ENCODE peak calls at places on chromosomes 3 and 15, in six cellular contexts. One of them, this sample, is unnamed.

GRCh38 chr15:83115410-83115809 is 8.0 kb downstream of the TM6SF1 start:
- DNase-seq in GM10248: no peak
- DNase-seq in A549: no peak
- DNase-seq in NCI-H1092: no peak
- DNase-seq in transverse colon: no peak
- DNase-seq in right cardiac atrium: no peak
- DNase-seq in this sample: no peak

GRCh38 chr3:197750863-197751737 is 1.4 kb downstream of the FYTTD1 start:
- DNase-seq in right cardiac atrium: peak; percentile 75
- DNase-seq in transverse colon: peak; percentile 57
- DNase-seq in GM10248: no peak
- DNase-seq in A549: peak; percentile 31
- DNase-seq in NCI-H1092: no peak
- DNase-seq in this sample: no peak

GRCh38 chr3:157920804-157921203 is 185.4 kb downstream of the SHOX2 start:
- DNase-seq in transverse colon: no peak
- DNase-seq in GM10248: no peak
- DNase-seq in NCI-H1092: peak; percentile 68
- DNase-seq in right cardiac atrium: no peak
- DNase-seq in A549: no peak
- DNase-seq in this sample: no peak

GRCh38 chr3:88863196-88863595 is 244.2 kb upstream of the EPHA3 start:
- DNase-seq in NCI-H1092: no peak
- DNase-seq in right cardiac atrium: no peak
- DNase-seq in GM10248: no peak
- DNase-seq in transverse colon: no peak
- DNase-seq in A549: no peak
- DNase-seq in this sample: no peak

GRCh38 chr3:38001456-38002081 is 11.0 kb downstream of the VILL start:
- DNase-seq in GM10248: no peak
- DNase-seq in A549: no peak
- DNase-seq in NCI-H1092: no peak
- DNase-seq in right cardiac atrium: peak; percentile 18
- DNase-seq in transverse colon: peak; percentile 11
- DNase-seq in this sample: no peak

GRCh38 chr3:131077904-131078303 is 51.2 kb downstream of the NEK11 start:
- DNase-seq in right cardiac atrium: no peak
- DNase-seq in A549: no peak
- DNase-seq in GM10248: no peak
- DNase-seq in transverse colon: no peak
- DNase-seq in NCI-H1092: no peak
- DNase-seq in this sample: no peak

GRCh38 chr3:17045705-17046104 is 160.9 kb downstream of the PLCL2 start:
- DNase-seq in right cardiac atrium: no peak
- DNase-seq in GM10248: no peak
- DNase-seq in transverse colon: no peak
- DNase-seq in A549: no peak
- DNase-seq in NCI-H1092: no peak
- DNase-seq in this sample: no peak

GRCh38 chr3:135197856-135198255 is 402.8 kb downstream of the EPHB1 start:
- DNase-seq in transverse colon: no peak
- DNase-seq in A549: no peak
- DNase-seq in GM10248: no peak
- DNase-seq in NCI-H1092: no peak
- DNase-seq in right cardiac atrium: no peak
- DNase-seq in this sample: no peak

GRCh38 chr3:140273542-140274195 is 338.7 kb downstream of the CLSTN2 start:
- DNase-seq in right cardiac atrium: no peak
- DNase-seq in NCI-H1092: no peak
- DNase-seq in GM10248: no peak
- DNase-seq in A549: no peak
- DNase-seq in transverse colon: no peak
- DNase-seq in this sample: no peak

GRCh38 chr15:85563328-85563727 is 182.9 kb downstream of the AKAP13 start:
- DNase-seq in NCI-H1092: no peak
- DNase-seq in transverse colon: no peak
- DNase-seq in A549: peak; percentile 65
- DNase-seq in right cardiac atrium: no peak
- DNase-seq in GM10248: no peak
- DNase-seq in this sample: peak; percentile 63

GRCh38 chr3:46878796-46879436 is 1.4 kb downstream of the PTH1R start:
- DNase-seq in NCI-H1092: no peak
- DNase-seq in GM10248: no peak
- DNase-seq in A549: peak; percentile 31
- DNase-seq in transverse colon: no peak
- DNase-seq in right cardiac atrium: peak; percentile 16
- DNase-seq in this sample: no peak

GRCh38 chr3:42036483-42036823 is 54.7 kb upstream of the TRAK1 start:
- DNase-seq in transverse colon: no peak
- DNase-seq in right cardiac atrium: no peak
- DNase-seq in A549: peak; percentile 62
- DNase-seq in NCI-H1092: no peak
- DNase-seq in GM10248: no peak
- DNase-seq in this sample: peak; percentile 99

GRCh38 chr3:73575519-73575918 is 49.2 kb downstream of the PDZRN3 start:
- DNase-seq in right cardiac atrium: no peak
- DNase-seq in NCI-H1092: no peak
- DNase-seq in transverse colon: no peak
- DNase-seq in A549: no peak
- DNase-seq in GM10248: no peak
- DNase-seq in this sample: no peak

GRCh38 chr15:98778263-98778959 is 130.1 kb downstream of the IGF1R start:
- DNase-seq in GM10248: no peak
- DNase-seq in transverse colon: no peak
- DNase-seq in A549: no peak
- DNase-seq in right cardiac atrium: no peak
- DNase-seq in NCI-H1092: no peak
- DNase-seq in this sample: no peak

GRCh38 chr15:78065284-78065872 is 12.1 kb downstream of the TBC1D2B start:
- DNase-seq in GM10248: no peak
- DNase-seq in right cardiac atrium: peak; percentile 63
- DNase-seq in A549: no peak
- DNase-seq in NCI-H1092: no peak
- DNase-seq in transverse colon: peak; percentile 66
- DNase-seq in this sample: peak; percentile 95

GRCh38 chr3:188578579-188579363 is 424.8 kb downstream of the LPP start:
- DNase-seq in A549: no peak
- DNase-seq in GM10248: no peak
- DNase-seq in transverse colon: peak; percentile 25
- DNase-seq in right cardiac atrium: peak; percentile 78
- DNase-seq in NCI-H1092: peak; percentile 17
- DNase-seq in this sample: no peak

GRCh38 chr3:129611812-129612349 is 5.4 kb upstream of the PLXND1 start:
- DNase-seq in right cardiac atrium: peak; percentile 77
- DNase-seq in NCI-H1092: no peak
- DNase-seq in A549: peak; percentile 75
- DNase-seq in GM10248: no peak
- DNase-seq in transverse colon: no peak
- DNase-seq in this sample: no peak

GRCh38 chr3:128597900-128598299 is 52.7 kb downstream of the RPN1 start:
- DNase-seq in GM10248: no peak
- DNase-seq in transverse colon: no peak
- DNase-seq in right cardiac atrium: no peak
- DNase-seq in A549: no peak
- DNase-seq in NCI-H1092: no peak
- DNase-seq in this sample: no peak

GRCh38 chr3:30341851-30342250 is 264.6 kb upstream of the TGFBR2 start:
- DNase-seq in A549: no peak
- DNase-seq in GM10248: no peak
- DNase-seq in transverse colon: no peak
- DNase-seq in NCI-H1092: no peak
- DNase-seq in right cardiac atrium: no peak
- DNase-seq in this sample: no peak

GRCh38 chr3:127124135-127124534 is 68.8 kb upstream of the PRR23E start:
- DNase-seq in A549: no peak
- DNase-seq in right cardiac atrium: no peak
- DNase-seq in NCI-H1092: no peak
- DNase-seq in GM10248: no peak
- DNase-seq in transverse colon: no peak
- DNase-seq in this sample: no peak

GRCh38 chr3:189363856-189364255 is 192.1 kb downstream of the TPRG1 start:
- DNase-seq in GM10248: no peak
- DNase-seq in right cardiac atrium: peak; percentile 13
- DNase-seq in transverse colon: no peak
- DNase-seq in NCI-H1092: no peak
- DNase-seq in A549: no peak
- DNase-seq in this sample: no peak

GRCh38 chr3:106208979-106209378 is 340.2 kb upstream of the CBLB start:
- DNase-seq in right cardiac atrium: no peak
- DNase-seq in A549: peak; percentile 45
- DNase-seq in NCI-H1092: no peak
- DNase-seq in transverse colon: no peak
- DNase-seq in GM10248: no peak
- DNase-seq in this sample: no peak

GRCh38 chr3:107218864-107219269 is 158.4 kb upstream of the CCDC54 start:
- DNase-seq in transverse colon: no peak
- DNase-seq in right cardiac atrium: no peak
- DNase-seq in GM10248: no peak
- DNase-seq in A549: no peak
- DNase-seq in NCI-H1092: no peak
- DNase-seq in this sample: no peak

GRCh38 chr3:82353281-82354171 is 592.1 kb upstream of the GBE1 start:
- DNase-seq in transverse colon: no peak
- DNase-seq in NCI-H1092: no peak
- DNase-seq in right cardiac atrium: peak; percentile 16
- DNase-seq in GM10248: no peak
- DNase-seq in A549: no peak
- DNase-seq in this sample: no peak

GRCh38 chr3:44960387-44961026 is 15.5 kb downstream of the ZDHHC3 start:
- DNase-seq in NCI-H1092: no peak
- DNase-seq in A549: no peak
- DNase-seq in right cardiac atrium: no peak
- DNase-seq in GM10248: no peak
- DNase-seq in transverse colon: no peak
- DNase-seq in this sample: no peak

GRCh38 chr15:66253643-66254363 is at the start of gene MEGF11:
- DNase-seq in right cardiac atrium: peak; percentile 30
- DNase-seq in GM10248: no peak
- DNase-seq in NCI-H1092: no peak
- DNase-seq in A549: peak; percentile 42
- DNase-seq in transverse colon: peak; percentile 13
- DNase-seq in this sample: no peak

GRCh38 chr15:40511093-40511471 is 40.3 kb downstream of the CHST14 start:
- DNase-seq in GM10248: peak; percentile 63
- DNase-seq in A549: no peak
- DNase-seq in NCI-H1092: no peak
- DNase-seq in transverse colon: peak; percentile 11
- DNase-seq in right cardiac atrium: no peak
- DNase-seq in this sample: no peak

GRCh38 chr3:111246967-111247760 is 175.5 kb downstream of the NECTIN3 start:
- DNase-seq in A549: peak; percentile 56
- DNase-seq in NCI-H1092: no peak
- DNase-seq in GM10248: no peak
- DNase-seq in right cardiac atrium: no peak
- DNase-seq in transverse colon: no peak
- DNase-seq in this sample: peak; percentile 82

GRCh38 chr3:73801444-73801843 is 176.7 kb upstream of the PDZRN3 start:
- DNase-seq in A549: no peak
- DNase-seq in NCI-H1092: no peak
- DNase-seq in right cardiac atrium: no peak
- DNase-seq in transverse colon: no peak
- DNase-seq in GM10248: no peak
- DNase-seq in this sample: no peak

GRCh38 chr3:14169871-14170270 is 8.5 kb downstream of the XPC start:
- DNase-seq in A549: no peak
- DNase-seq in right cardiac atrium: no peak
- DNase-seq in GM10248: no peak
- DNase-seq in NCI-H1092: no peak
- DNase-seq in transverse colon: no peak
- DNase-seq in this sample: no peak

GRCh38 chr15:64571857-64572291 is 111.5 kb downstream of the ZNF609 start:
- DNase-seq in A549: no peak
- DNase-seq in transverse colon: no peak
- DNase-seq in GM10248: peak; percentile 50
- DNase-seq in right cardiac atrium: no peak
- DNase-seq in NCI-H1092: no peak
- DNase-seq in this sample: no peak

GRCh38 chr3:39879581-39879980 is 70.2 kb downstream of the MYRIP start:
- DNase-seq in right cardiac atrium: no peak
- DNase-seq in transverse colon: no peak
- DNase-seq in GM10248: no peak
- DNase-seq in A549: no peak
- DNase-seq in NCI-H1092: no peak
- DNase-seq in this sample: peak; percentile 19

GRCh38 chr3:129305592-129306091 is 27.0 kb downstream of the HMCES start:
- DNase-seq in NCI-H1092: no peak
- DNase-seq in A549: no peak
- DNase-seq in right cardiac atrium: peak; percentile 91
- DNase-seq in GM10248: peak; percentile 67
- DNase-seq in transverse colon: peak; percentile 76
- DNase-seq in this sample: no peak

GRCh38 chr15:36914466-36914865 is 185.9 kb downstream of the MEIS2 start:
- DNase-seq in NCI-H1092: no peak
- DNase-seq in GM10248: no peak
- DNase-seq in right cardiac atrium: peak; percentile 38
- DNase-seq in transverse colon: no peak
- DNase-seq in A549: no peak
- DNase-seq in this sample: no peak

GRCh38 chr3:70120360-70120966 is 120.9 kb downstream of the SAMMSON start:
- DNase-seq in NCI-H1092: peak; percentile 1
- DNase-seq in A549: peak; percentile 90
- DNase-seq in transverse colon: peak; percentile 79
- DNase-seq in GM10248: peak; percentile 72
- DNase-seq in right cardiac atrium: peak; percentile 53
- DNase-seq in this sample: peak; percentile 31

GRCh38 chr3:49509028-49509561 is 39.0 kb downstream of the DAG1 start:
- DNase-seq in GM10248: no peak
- DNase-seq in A549: no peak
- DNase-seq in NCI-H1092: no peak
- DNase-seq in right cardiac atrium: no peak
- DNase-seq in transverse colon: no peak
- DNase-seq in this sample: no peak

GRCh38 chr15:49926731-49927130 is 192.3 kb downstream of the ATP8B4 start:
- DNase-seq in right cardiac atrium: no peak
- DNase-seq in GM10248: no peak
- DNase-seq in transverse colon: no peak
- DNase-seq in NCI-H1092: no peak
- DNase-seq in A549: no peak
- DNase-seq in this sample: no peak

GRCh38 chr15:47991376-47991775 is 129.4 kb upstream of the SLC24A5 start:
- DNase-seq in NCI-H1092: no peak
- DNase-seq in right cardiac atrium: no peak
- DNase-seq in transverse colon: no peak
- DNase-seq in A549: no peak
- DNase-seq in GM10248: no peak
- DNase-seq in this sample: no peak